ENCODE peak calls at places on chromosomes 16 and 17, in five cellular contexts. One of them, this sample, is unnamed. For H3K36me3, the result is how much of the 10 kb centered on the place peaks cover.

GRCh38 chr16:11955713-11956123 is 9.3 kb upstream of the TNFRSF17 start:
- DNase-seq in IMR-90: peak
- DNase-seq in tibial nerve: no peak
- DNase-seq in GM06990: no peak
- DNase-seq in right lobe of liver: no peak
- DNase-seq in this sample: peak

GRCh38 chr17:13437966-13438779 is 163.6 kb downstream of the HS3ST3A1 start:
- DNase-seq in right lobe of liver: no peak
- DNase-seq in GM06990: no peak
- DNase-seq in tibial nerve: no peak
- DNase-seq in IMR-90: no peak
- DNase-seq in this sample: no peak

GRCh38 chr17:79915850-79916430 is 76.7 kb upstream of the CBX4 start:
- DNase-seq in tibial nerve: no peak
- DNase-seq in right lobe of liver: peak
- DNase-seq in GM06990: no peak
- DNase-seq in IMR-90: peak
- DNase-seq in this sample: no peak

GRCh38 chr17:4576729-4577322 is 7.5 kb upstream of the SMTNL2 start:
- DNase-seq in right lobe of liver: peak
- DNase-seq in GM06990: no peak
- DNase-seq in tibial nerve: no peak
- DNase-seq in IMR-90: no peak
- DNase-seq in this sample: no peak

GRCh38 chr16:56608876-56609462 is 585 bp downstream of the MT2A start:
- DNase-seq in IMR-90: no peak
- DNase-seq in right lobe of liver: peak
- DNase-seq in GM06990: no peak
- DNase-seq in tibial nerve: no peak
- DNase-seq in this sample: no peak

GRCh38 chr16:35148748-35149147 is 1689.3 kb downstream of the TP53TG3F start:
- DNase-seq in IMR-90: no peak
- DNase-seq in GM06990: no peak
- DNase-seq in tibial nerve: no peak
- DNase-seq in right lobe of liver: no peak
- DNase-seq in this sample: no peak

GRCh38 chr17:81071761-81072741 is 37.1 kb downstream of the BAIAP2 start:
- DNase-seq in tibial nerve: no peak
- DNase-seq in GM06990: no peak
- DNase-seq in IMR-90: no peak
- DNase-seq in right lobe of liver: no peak
- DNase-seq in this sample: no peak

GRCh38 chr17:40510328-40510648 is 8.9 kb upstream of the TNS4 start:
- DNase-seq in tibial nerve: no peak
- DNase-seq in IMR-90: peak
- DNase-seq in right lobe of liver: no peak
- DNase-seq in GM06990: no peak
- DNase-seq in this sample: no peak

GRCh38 chr17:4583796-4584124 is 569 bp upstream of the SMTNL2 start:
- DNase-seq in IMR-90: no peak
- DNase-seq in right lobe of liver: no peak
- DNase-seq in GM06990: no peak
- DNase-seq in tibial nerve: no peak
- DNase-seq in this sample: no peak

GRCh38 chr16:19169081-19169639 is 1.1 kb downstream of the SYT17 start:
- DNase-seq in right lobe of liver: no peak
- DNase-seq in GM06990: no peak
- DNase-seq in IMR-90: no peak
- DNase-seq in tibial nerve: no peak
- DNase-seq in this sample: no peak

GRCh38 chr16:80519189-80519588 is 21.6 kb upstream of the DYNLRB2 start:
- DNase-seq in right lobe of liver: no peak
- DNase-seq in tibial nerve: no peak
- DNase-seq in IMR-90: no peak
- DNase-seq in GM06990: no peak
- DNase-seq in this sample: no peak

GRCh38 chr17:28703552-28704218 is 8.0 kb downstream of the PROCA1 start:
- DNase-seq in IMR-90: no peak
- DNase-seq in GM06990: no peak
- DNase-seq in right lobe of liver: no peak
- DNase-seq in tibial nerve: no peak
- DNase-seq in this sample: no peak

GRCh38 chr16:87855852-87856715 is 13.2 kb downstream of the SLC7A5 start:
- DNase-seq in GM06990: no peak
- DNase-seq in right lobe of liver: peak
- DNase-seq in IMR-90: peak
- DNase-seq in tibial nerve: no peak
- DNase-seq in this sample: no peak

GRCh38 chr16:81796035-81796434 is 16.9 kb downstream of the PLCG2 start:
- DNase-seq in tibial nerve: no peak
- DNase-seq in right lobe of liver: no peak
- DNase-seq in GM06990: no peak
- DNase-seq in IMR-90: no peak
- DNase-seq in this sample: no peak

GRCh38 chr17:19750835-19751234 is 2.7 kb upstream of the ALDH3A1 start:
- DNase-seq in right lobe of liver: peak
- DNase-seq in IMR-90: no peak
- DNase-seq in tibial nerve: no peak
- DNase-seq in GM06990: no peak
- DNase-seq in this sample: no peak

GRCh38 chr17:79323556-79323955 is 248.9 kb downstream of the ENGASE start:
- DNase-seq in right lobe of liver: no peak
- DNase-seq in IMR-90: no peak
- DNase-seq in tibial nerve: no peak
- DNase-seq in GM06990: no peak
- DNase-seq in this sample: no peak

GRCh38 chr17:79930077-79930785 is 91.0 kb upstream of the CBX4 start:
- DNase-seq in IMR-90: no peak
- DNase-seq in right lobe of liver: no peak
- DNase-seq in GM06990: no peak
- DNase-seq in tibial nerve: no peak
- DNase-seq in this sample: no peak

GRCh38 chr17:8941520-8941919 is 24.0 kb downstream of the PIK3R5 start:
- DNase-seq in tibial nerve: no peak
- DNase-seq in GM06990: peak
- DNase-seq in right lobe of liver: no peak
- DNase-seq in IMR-90: no peak
- DNase-seq in this sample: no peak

GRCh38 chr17:75063201-75063600 is 16.2 kb downstream of the KCTD2 start:
- DNase-seq in GM06990: no peak
- DNase-seq in tibial nerve: no peak
- DNase-seq in IMR-90: no peak
- DNase-seq in right lobe of liver: no peak
- DNase-seq in this sample: no peak

GRCh38 chr17:66508896-66509843 is 206.8 kb downstream of the PRKCA start:
- DNase-seq in IMR-90: peak
- DNase-seq in tibial nerve: no peak
- DNase-seq in GM06990: no peak
- DNase-seq in right lobe of liver: peak
- DNase-seq in this sample: no peak

GRCh38 chr16:28609631-28610594 is at the start of gene SULT1A1:
- DNase-seq in IMR-90: no peak
- DNase-seq in right lobe of liver: peak
- DNase-seq in tibial nerve: no peak
- DNase-seq in GM06990: no peak
- DNase-seq in this sample: no peak

GRCh38 chr17:48322060-48322459 is 108.0 kb downstream of the SKAP1 start:
- DNase-seq in tibial nerve: no peak
- DNase-seq in right lobe of liver: no peak
- DNase-seq in GM06990: no peak
- DNase-seq in IMR-90: peak
- DNase-seq in this sample: no peak

GRCh38 chr16:80557037-80557436 is 16.2 kb downstream of the DYNLRB2 start:
- DNase-seq in IMR-90: no peak
- DNase-seq in GM06990: no peak
- DNase-seq in tibial nerve: no peak
- DNase-seq in right lobe of liver: no peak
- DNase-seq in this sample: no peak

GRCh38 chr16:20319406-20319805 is 7.9 kb downstream of the GP2 start:
- DNase-seq in IMR-90: no peak
- DNase-seq in GM06990: no peak
- DNase-seq in tibial nerve: no peak
- DNase-seq in right lobe of liver: no peak
- DNase-seq in this sample: no peak

GRCh38 chr16:56807011-56807675 is 57.9 kb upstream of the SLC12A3 start:
- DNase-seq in IMR-90: peak
- DNase-seq in right lobe of liver: no peak
- DNase-seq in tibial nerve: no peak
- DNase-seq in GM06990: no peak
- DNase-seq in this sample: peak

GRCh38 chr17:50739098-50739497 is 19.7 kb downstream of the LUC7L3 start:
- DNase-seq in IMR-90: no peak
- DNase-seq in GM06990: no peak
- DNase-seq in right lobe of liver: no peak
- DNase-seq in tibial nerve: no peak
- DNase-seq in this sample: no peak

GRCh38 chr16:28497861-28498599 is 3.6 kb downstream of the APOBR start:
- DNase-seq in GM06990: no peak
- DNase-seq in IMR-90: no peak
- DNase-seq in tibial nerve: no peak
- DNase-seq in right lobe of liver: no peak
- DNase-seq in this sample: no peak

GRCh38 chr17:43367588-43368242 is 31.1 kb upstream of the ARL4D start:
- DNase-seq in tibial nerve: no peak
- DNase-seq in GM06990: peak
- DNase-seq in right lobe of liver: no peak
- DNase-seq in IMR-90: peak
- DNase-seq in this sample: peak

GRCh38 chr16:19599968-19600716 is 44.6 kb downstream of the VPS35L start:
- DNase-seq in tibial nerve: no peak
- DNase-seq in GM06990: no peak
- DNase-seq in right lobe of liver: no peak
- DNase-seq in IMR-90: no peak
- DNase-seq in this sample: no peak

DNA sequence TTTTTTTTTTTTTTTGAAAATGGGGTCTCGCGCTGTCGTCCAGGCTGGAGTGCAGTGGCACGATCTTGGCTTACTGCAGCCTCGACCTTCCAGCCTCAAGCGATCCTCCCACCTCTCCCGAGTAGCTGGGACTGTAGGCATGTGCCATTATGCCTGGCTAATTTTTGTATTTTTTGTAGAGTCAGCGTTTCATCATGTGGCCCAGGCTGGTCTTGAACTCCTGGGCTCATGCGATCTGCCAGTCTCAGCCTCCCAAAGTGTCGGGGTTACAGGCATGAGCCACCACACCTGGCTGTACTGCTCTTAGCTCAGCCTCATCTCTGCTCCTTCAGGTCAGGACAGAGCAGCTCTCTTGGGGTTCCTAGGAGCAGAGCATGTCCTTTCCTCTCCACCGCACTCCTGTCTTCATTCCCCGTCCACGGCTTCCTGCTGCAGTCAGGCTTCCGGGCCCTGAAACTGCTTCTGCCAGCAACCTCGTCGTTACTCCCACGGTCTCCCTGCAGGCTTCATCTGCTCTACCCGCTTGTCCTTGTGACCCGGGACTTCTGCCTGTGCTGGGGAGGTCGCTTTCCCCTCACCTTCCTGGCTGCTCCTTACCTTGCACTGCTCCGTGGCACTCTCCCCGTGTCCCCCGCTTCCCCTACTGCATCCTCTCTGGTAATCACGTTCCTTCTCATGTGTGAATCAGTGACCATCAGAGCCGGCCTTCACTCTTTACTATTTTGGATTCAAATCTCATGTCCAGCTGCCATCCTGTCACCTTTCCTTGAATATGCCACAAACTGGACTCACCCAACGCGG is 38.0 kb downstream of the PRMT7 start:
- DNase-seq in tibial nerve: no peak
- DNase-seq in GM06990: no peak
- DNase-seq in right lobe of liver: peak
- DNase-seq in IMR-90: no peak
- DNase-seq in this sample: no peak
- H3K36me3 ChIP-seq in tibial nerve: under half
- H3K36me3 ChIP-seq in GM06990: under half
- H3K36me3 ChIP-seq in right lobe of liver: under half
- H3K36me3 ChIP-seq in IMR-90: half or more
- H3K36me3 ChIP-seq in this sample: under half

GRCh38 chr16:15682105-15682570 is 32.1 kb downstream of the NDE1 start:
- DNase-seq in right lobe of liver: no peak
- DNase-seq in IMR-90: peak
- DNase-seq in tibial nerve: no peak
- DNase-seq in GM06990: no peak
- DNase-seq in this sample: no peak
- TF ChIP-seq CTCF in right lobe of liver: no peak
- TF ChIP-seq CTCF in IMR-90: peak
- TF ChIP-seq CTCF in tibial nerve: peak
- TF ChIP-seq CTCF in GM06990: peak
- TF ChIP-seq CTCF in this sample: peak

GRCh38 chr17:82333279-82334171 is at the start of gene SECTM1:
- DNase-seq in GM06990: no peak
- DNase-seq in tibial nerve: peak
- DNase-seq in IMR-90: peak
- DNase-seq in right lobe of liver: peak
- DNase-seq in this sample: no peak

GRCh38 chr17:82334622-82335394 is 1.2 kb upstream of the SECTM1 start:
- DNase-seq in tibial nerve: no peak
- DNase-seq in GM06990: no peak
- DNase-seq in IMR-90: peak
- DNase-seq in right lobe of liver: peak
- DNase-seq in this sample: no peak

GRCh38 chr17:82332669-82333278 is 792 bp downstream of the SECTM1 start:
- DNase-seq in tibial nerve: no peak
- DNase-seq in right lobe of liver: peak
- DNase-seq in GM06990: no peak
- DNase-seq in IMR-90: peak
- DNase-seq in this sample: no peak

GRCh38 chr17:82331345-82331939 is 2.1 kb downstream of the SECTM1 start:
- DNase-seq in GM06990: no peak
- DNase-seq in IMR-90: no peak
- DNase-seq in right lobe of liver: no peak
- DNase-seq in tibial nerve: no peak
- DNase-seq in this sample: no peak

GRCh38 chr17:82334204-82334621 is 647 bp upstream of the SECTM1 start:
- DNase-seq in IMR-90: no peak
- DNase-seq in tibial nerve: no peak
- DNase-seq in GM06990: no peak
- DNase-seq in right lobe of liver: peak
- DNase-seq in this sample: no peak
- H3K36me3 ChIP-seq in IMR-90: under half
- H3K36me3 ChIP-seq in tibial nerve: under half
- H3K36me3 ChIP-seq in GM06990: under half
- H3K36me3 ChIP-seq in right lobe of liver: under half
- H3K36me3 ChIP-seq in this sample: under half

GRCh38 chr16:17829826-17830225 is 359.1 kb upstream of the XYLT1 start:
- DNase-seq in IMR-90: peak
- DNase-seq in GM06990: no peak
- DNase-seq in tibial nerve: no peak
- DNase-seq in right lobe of liver: no peak
- DNase-seq in this sample: no peak

GRCh38 chr16:17830651-17831050 is 359.9 kb upstream of the XYLT1 start:
- DNase-seq in right lobe of liver: no peak
- DNase-seq in IMR-90: no peak
- DNase-seq in GM06990: no peak
- DNase-seq in tibial nerve: no peak
- DNase-seq in this sample: peak

GRCh38 chr16:17828012-17828411 is 357.3 kb upstream of the XYLT1 start:
- DNase-seq in right lobe of liver: no peak
- DNase-seq in IMR-90: peak
- DNase-seq in GM06990: no peak
- DNase-seq in tibial nerve: no peak
- DNase-seq in this sample: peak

GRCh38 chr16:17832738-17833137 is 362.0 kb upstream of the XYLT1 start:
- DNase-seq in tibial nerve: no peak
- DNase-seq in GM06990: no peak
- DNase-seq in IMR-90: no peak
- DNase-seq in right lobe of liver: no peak
- DNase-seq in this sample: no peak

GRCh38 chr16:17831330-17831729 is 360.6 kb upstream of the XYLT1 start:
- DNase-seq in GM06990: no peak
- DNase-seq in IMR-90: no peak
- DNase-seq in right lobe of liver: no peak
- DNase-seq in tibial nerve: no peak
- DNase-seq in this sample: no peak
- TF ChIP-seq CTCF in GM06990: no peak
- TF ChIP-seq CTCF in IMR-90: no peak
- TF ChIP-seq CTCF in right lobe of liver: no peak
- TF ChIP-seq CTCF in tibial nerve: no peak
- TF ChIP-seq CTCF in this sample: no peak

This sample was measured in BJ.